ENCODE peak calls at places on chromosomes 1 and 21, in nine cellular contexts. V, Q, C, R, U, G, P, Y and W are unnamed samples.

GRCh38 chr1:24954631-24955030 is 24.6 kb upstream of the RUNX3 start:
- DNase-seq in G (no peak), P (no peak), R (no peak), V (no peak), U (no peak), Q (no peak), Y (no peak), C (no peak), W (no peak)

GRCh38 chr1:200226969-200227303 is 182.9 kb downstream of the ZNF281 start:
- DNase-seq in Q (no peak), P (no peak), V (no peak), G (no peak), R (no peak), U (no peak), C (no peak), Y (no peak), W (no peak)

GRCh38 chr1:228278432-228278941 is 70.6 kb downstream of the OBSCN start:
- DNase-seq in V (no peak), U (peak), P (no peak), Y (no peak), G (no peak), R (no peak), C (no peak), Q (peak), W (no peak)

GRCh38 chr21:14616303-14617039 is 70.4 kb upstream of the SAMSN1 start:
- DNase-seq in U (no peak), C (no peak), G (no peak), P (no peak), Q (no peak), V (no peak), Y (no peak), R (no peak), W (peak)

GRCh38 chr1:180912211-180912800 is 391 bp upstream of the KIAA1614 start:
- DNase-seq in G (no peak), P (peak), Y (no peak), Q (peak), C (no peak), R (no peak), U (peak), V (no peak), W (peak)

GRCh38 chr1:93980881-93981280 is 71.7 kb upstream of the GCLM start:
- DNase-seq in U (no peak), C (no peak), G (no peak), P (no peak), R (no peak), Y (no peak), V (no peak), Q (no peak), W (no peak)

GRCh38 chr21:32143222-32143939 is 135.5 kb downstream of the MIS18A start:
- DNase-seq in Y (no peak), V (no peak), P (no peak), C (no peak), Q (no peak), U (peak), R (no peak), G (no peak), W (no peak)

GRCh38 chr21:45256021-45256911 is 31.4 kb downstream of the POFUT2 start:
- DNase-seq in U (no peak), R (no peak), Y (no peak), C (no peak), V (no peak), G (no peak), Q (no peak), P (no peak), W (no peak)

GRCh38 chr21:21973806-21974205 is 975.6 kb downstream of the NCAM2 start:
- DNase-seq in U (no peak), P (peak), Q (no peak), V (no peak), C (no peak), R (no peak), G (no peak), Y (no peak), W (no peak)

GRCh38 chr1:42978317-42979036 is 19.8 kb upstream of the SLC2A1 start:
- DNase-seq in R (no peak), G (no peak), C (no peak), U (no peak), V (no peak), Y (no peak), Q (no peak), P (peak), W (no peak)